ENCODE peak calls at places on chromosome X, in nine cellular contexts. One of them, this sample, is unnamed.

GRCh38 chrX:87895421-87895820 is 377.8 kb downstream of the KLHL4 start:
- DNase-seq in sigmoid colon: no peak
- DNase-seq in suprapubic skin: no peak
- DNase-seq in endothelial cell of umbilical vein: no peak
- DNase-seq in lower lobe of right lung: no peak
- DNase-seq in SK-N-SH: no peak
- DNase-seq in astrocyte: no peak
- DNase-seq in PC-3: no peak
- DNase-seq in colonic mucosa: no peak
- DNase-seq in this sample: no peak

GRCh38 chrX:102765794-102766193 is 45.3 kb downstream of the GPRASP3 start:
- DNase-seq in sigmoid colon: peak; percentile 88
- DNase-seq in suprapubic skin: no peak
- DNase-seq in endothelial cell of umbilical vein: peak; percentile 60
- DNase-seq in lower lobe of right lung: no peak
- DNase-seq in SK-N-SH: no peak
- DNase-seq in astrocyte: peak; percentile 35
- DNase-seq in PC-3: peak; percentile 45
- DNase-seq in colonic mucosa: no peak
- DNase-seq in this sample: no peak

GRCh38 chrX:116272328-116272727 is 101.8 kb downstream of the AGTR2 start:
- DNase-seq in sigmoid colon: no peak
- DNase-seq in suprapubic skin: no peak
- DNase-seq in endothelial cell of umbilical vein: peak; percentile 31
- DNase-seq in lower lobe of right lung: no peak
- DNase-seq in SK-N-SH: no peak
- DNase-seq in astrocyte: peak; percentile 96
- DNase-seq in PC-3: peak; percentile 90
- DNase-seq in colonic mucosa: no peak
- DNase-seq in this sample: no peak

GRCh38 chrX:56978172-56978571 is 17.2 kb downstream of the SPIN3 start:
- DNase-seq in sigmoid colon: no peak
- DNase-seq in suprapubic skin: no peak
- DNase-seq in endothelial cell of umbilical vein: peak; percentile 47
- DNase-seq in lower lobe of right lung: no peak
- DNase-seq in SK-N-SH: peak; percentile 39
- DNase-seq in astrocyte: peak; percentile 9
- DNase-seq in PC-3: peak; percentile 73
- DNase-seq in colonic mucosa: peak; percentile 45
- DNase-seq in this sample: no peak

GRCh38 chrX:48631376-48632090 is 34.2 kb downstream of the WDR13 start:
- DNase-seq in sigmoid colon: peak; percentile 85
- DNase-seq in suprapubic skin: peak; percentile 80
- DNase-seq in endothelial cell of umbilical vein: peak; percentile 88
- DNase-seq in lower lobe of right lung: peak; percentile 75
- DNase-seq in SK-N-SH: peak; percentile 84
- DNase-seq in astrocyte: peak; percentile 71
- DNase-seq in PC-3: peak; percentile 97
- DNase-seq in colonic mucosa: peak; percentile 86
- DNase-seq in this sample: peak; percentile 64

GRCh38 chrX:136021160-136021559 is 35.9 kb downstream of the SLC9A6 start:
- DNase-seq in sigmoid colon: no peak
- DNase-seq in suprapubic skin: no peak
- DNase-seq in endothelial cell of umbilical vein: no peak
- DNase-seq in lower lobe of right lung: no peak
- DNase-seq in SK-N-SH: no peak
- DNase-seq in astrocyte: no peak
- DNase-seq in PC-3: no peak
- DNase-seq in colonic mucosa: no peak
- DNase-seq in this sample: no peak

GRCh38 chrX:129875669-129876068 is 30.3 kb upstream of the UTP14A start:
- DNase-seq in sigmoid colon: no peak
- DNase-seq in suprapubic skin: no peak
- DNase-seq in endothelial cell of umbilical vein: no peak
- DNase-seq in lower lobe of right lung: no peak
- DNase-seq in SK-N-SH: no peak
- DNase-seq in astrocyte: peak; percentile 80
- DNase-seq in PC-3: peak; percentile 60
- DNase-seq in colonic mucosa: no peak
- DNase-seq in this sample: no peak

GRCh38 chrX:28586891-28587635 is at the start of gene IL1RAPL1:
- DNase-seq in sigmoid colon: no peak
- DNase-seq in suprapubic skin: no peak
- DNase-seq in endothelial cell of umbilical vein: peak; percentile 78
- DNase-seq in lower lobe of right lung: no peak
- DNase-seq in SK-N-SH: no peak
- DNase-seq in astrocyte: peak; percentile 78
- DNase-seq in PC-3: peak; percentile 67
- DNase-seq in colonic mucosa: no peak
- DNase-seq in this sample: no peak

GRCh38 chrX:72716766-72717165 is 2.7 kb upstream of the PHKA1 start:
- DNase-seq in sigmoid colon: no peak
- DNase-seq in suprapubic skin: no peak
- DNase-seq in endothelial cell of umbilical vein: no peak
- DNase-seq in lower lobe of right lung: no peak
- DNase-seq in SK-N-SH: no peak
- DNase-seq in astrocyte: no peak
- DNase-seq in PC-3: peak; percentile 18
- DNase-seq in colonic mucosa: no peak
- DNase-seq in this sample: no peak

GRCh38 chrX:133444952-133445831 is 29.9 kb upstream of the GPC4 start:
- DNase-seq in sigmoid colon: no peak
- DNase-seq in suprapubic skin: no peak
- DNase-seq in endothelial cell of umbilical vein: no peak
- DNase-seq in lower lobe of right lung: no peak
- DNase-seq in SK-N-SH: no peak
- DNase-seq in astrocyte: peak; percentile 28
- DNase-seq in PC-3: peak; percentile 61
- DNase-seq in colonic mucosa: peak; percentile 34
- DNase-seq in this sample: no peak

GRCh38 chrX:119695535-119696050 is 2.6 kb upstream of the SEPTIN6 start:
- DNase-seq in sigmoid colon: no peak
- DNase-seq in suprapubic skin: no peak
- DNase-seq in endothelial cell of umbilical vein: no peak
- DNase-seq in lower lobe of right lung: no peak
- DNase-seq in SK-N-SH: no peak
- DNase-seq in astrocyte: no peak
- DNase-seq in PC-3: no peak
- DNase-seq in colonic mucosa: no peak
- DNase-seq in this sample: no peak

GRCh38 chrX:1581132-1581531 is 10.3 kb upstream of the AKAP17A start:
- DNase-seq in sigmoid colon: no peak
- DNase-seq in suprapubic skin: no peak
- DNase-seq in endothelial cell of umbilical vein: peak; percentile 64
- DNase-seq in lower lobe of right lung: no peak
- DNase-seq in SK-N-SH: peak; percentile 61
- DNase-seq in astrocyte: no peak
- DNase-seq in PC-3: peak; percentile 71
- DNase-seq in colonic mucosa: peak; percentile 71
- DNase-seq in this sample: no peak

GRCh38 chrX:140151316-140151715 is 186.0 kb upstream of the CXorf66 start:
- DNase-seq in sigmoid colon: no peak
- DNase-seq in suprapubic skin: no peak
- DNase-seq in endothelial cell of umbilical vein: no peak
- DNase-seq in lower lobe of right lung: no peak
- DNase-seq in SK-N-SH: no peak
- DNase-seq in astrocyte: no peak
- DNase-seq in PC-3: peak; percentile 27
- DNase-seq in colonic mucosa: no peak
- DNase-seq in this sample: no peak

GRCh38 chrX:90040807-90041206 is 119.1 kb downstream of the TGIF2LX start:
- DNase-seq in sigmoid colon: no peak
- DNase-seq in suprapubic skin: no peak
- DNase-seq in endothelial cell of umbilical vein: no peak
- DNase-seq in lower lobe of right lung: no peak
- DNase-seq in SK-N-SH: peak; percentile 22
- DNase-seq in astrocyte: no peak
- DNase-seq in PC-3: no peak
- DNase-seq in colonic mucosa: no peak
- DNase-seq in this sample: no peak

GRCh38 chrX:49987651-49988050 is 65.3 kb downstream of the CLCN5 start:
- DNase-seq in sigmoid colon: no peak
- DNase-seq in suprapubic skin: no peak
- DNase-seq in endothelial cell of umbilical vein: no peak
- DNase-seq in lower lobe of right lung: no peak
- DNase-seq in SK-N-SH: no peak
- DNase-seq in astrocyte: no peak
- DNase-seq in PC-3: no peak
- DNase-seq in colonic mucosa: no peak
- DNase-seq in this sample: no peak

DNA sequence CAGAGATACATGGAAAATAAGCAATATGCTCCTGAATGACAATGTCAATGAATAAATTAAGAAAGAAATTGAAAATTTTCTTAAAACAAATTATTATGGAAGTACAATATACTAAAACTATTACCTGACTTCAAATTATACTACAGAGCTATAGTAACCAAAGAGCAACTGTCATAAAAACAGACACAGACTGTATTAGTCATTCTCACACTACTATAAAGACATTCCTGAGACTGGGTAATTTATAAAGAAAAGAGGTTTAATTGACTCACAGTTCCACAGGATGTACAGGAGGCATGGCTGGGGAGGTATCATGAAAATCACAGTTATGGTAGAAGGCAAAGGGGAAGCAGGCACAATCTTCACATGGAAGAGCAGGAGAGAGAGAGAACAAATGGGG is 60.0 kb upstream of the CYSLTR1 start:
- DNase-seq in sigmoid colon: no peak
- DNase-seq in suprapubic skin: no peak
- DNase-seq in endothelial cell of umbilical vein: no peak
- DNase-seq in lower lobe of right lung: no peak
- DNase-seq in SK-N-SH: no peak
- DNase-seq in astrocyte: no peak
- DNase-seq in PC-3: no peak
- DNase-seq in colonic mucosa: no peak
- DNase-seq in this sample: no peak
- TF ChIP-seq CTCF in sigmoid colon: no peak
- TF ChIP-seq CTCF in suprapubic skin: no peak
- TF ChIP-seq CTCF in endothelial cell of umbilical vein: no peak
- TF ChIP-seq CTCF in lower lobe of right lung: no peak
- TF ChIP-seq CTCF in SK-N-SH: no peak
- TF ChIP-seq CTCF in astrocyte: no peak
- TF ChIP-seq CTCF in PC-3: no peak
- TF ChIP-seq CTCF in colonic mucosa: no peak
- TF ChIP-seq CTCF in this sample: no peak

GRCh38 chrX:41121766-41122165 is 36.5 kb downstream of the USP9X start:
- DNase-seq in sigmoid colon: no peak
- DNase-seq in suprapubic skin: no peak
- DNase-seq in endothelial cell of umbilical vein: no peak
- DNase-seq in lower lobe of right lung: no peak
- DNase-seq in SK-N-SH: no peak
- DNase-seq in astrocyte: no peak
- DNase-seq in PC-3: no peak
- DNase-seq in colonic mucosa: no peak
- DNase-seq in this sample: no peak

GRCh38 chrX:41116948-41117347 is 31.7 kb downstream of the USP9X start:
- DNase-seq in sigmoid colon: no peak
- DNase-seq in suprapubic skin: no peak
- DNase-seq in endothelial cell of umbilical vein: no peak
- DNase-seq in lower lobe of right lung: no peak
- DNase-seq in SK-N-SH: no peak
- DNase-seq in astrocyte: no peak
- DNase-seq in PC-3: peak; percentile 4
- DNase-seq in colonic mucosa: no peak
- DNase-seq in this sample: no peak

GRCh38 chrX:41118156-41118555 is 32.9 kb downstream of the USP9X start:
- DNase-seq in sigmoid colon: no peak
- DNase-seq in suprapubic skin: no peak
- DNase-seq in endothelial cell of umbilical vein: no peak
- DNase-seq in lower lobe of right lung: no peak
- DNase-seq in SK-N-SH: no peak
- DNase-seq in astrocyte: no peak
- DNase-seq in PC-3: no peak
- DNase-seq in colonic mucosa: no peak
- DNase-seq in this sample: no peak

GRCh38 chrX:41122664-41123257 is 37.5 kb downstream of the USP9X start:
- DNase-seq in sigmoid colon: no peak
- DNase-seq in suprapubic skin: no peak
- DNase-seq in endothelial cell of umbilical vein: no peak
- DNase-seq in lower lobe of right lung: no peak
- DNase-seq in SK-N-SH: peak; percentile 13
- DNase-seq in astrocyte: no peak
- DNase-seq in PC-3: no peak
- DNase-seq in colonic mucosa: no peak
- DNase-seq in this sample: no peak

GRCh38 chrX:41119803-41120202 is 34.6 kb downstream of the USP9X start:
- DNase-seq in sigmoid colon: no peak
- DNase-seq in suprapubic skin: no peak
- DNase-seq in endothelial cell of umbilical vein: no peak
- DNase-seq in lower lobe of right lung: no peak
- DNase-seq in SK-N-SH: no peak
- DNase-seq in astrocyte: no peak
- DNase-seq in PC-3: no peak
- DNase-seq in colonic mucosa: no peak
- DNase-seq in this sample: no peak
- H3K4me1 ChIP-seq in sigmoid colon: peaks cover 23% of the 10 kb centered on the region
- H3K4me1 ChIP-seq in suprapubic skin: peaks cover 23% of the 10 kb centered on the region
- H3K4me1 ChIP-seq in endothelial cell of umbilical vein: peaks cover 4% of the 10 kb centered on the region
- H3K4me1 ChIP-seq in lower lobe of right lung: peaks cover 32% of the 10 kb centered on the region
- H3K4me1 ChIP-seq in SK-N-SH: peaks cover 6% of the 10 kb centered on the region
- H3K4me1 ChIP-seq in astrocyte: no peaks in the 10 kb centered on the region
- H3K4me1 ChIP-seq in PC-3: peaks cover 19% of the 10 kb centered on the region
- H3K4me1 ChIP-seq in colonic mucosa: no peaks in the 10 kb centered on the region
- H3K4me1 ChIP-seq in this sample: no peaks in the 10 kb centered on the region

GRCh38 chrX:44265559-44265958 is 77.9 kb downstream of the EFHC2 start:
- DNase-seq in sigmoid colon: no peak
- DNase-seq in suprapubic skin: no peak
- DNase-seq in endothelial cell of umbilical vein: no peak
- DNase-seq in lower lobe of right lung: no peak
- DNase-seq in SK-N-SH: no peak
- DNase-seq in astrocyte: no peak
- DNase-seq in PC-3: no peak
- DNase-seq in colonic mucosa: no peak
- DNase-seq in this sample: no peak
- TF ChIP-seq CTCF in sigmoid colon: no peak
- TF ChIP-seq CTCF in suprapubic skin: no peak
- TF ChIP-seq CTCF in endothelial cell of umbilical vein: no peak
- TF ChIP-seq CTCF in lower lobe of right lung: no peak
- TF ChIP-seq CTCF in SK-N-SH: no peak
- TF ChIP-seq CTCF in astrocyte: no peak
- TF ChIP-seq CTCF in PC-3: no peak
- TF ChIP-seq CTCF in colonic mucosa: no peak
- TF ChIP-seq CTCF in this sample: no peak

GRCh38 chrX:23902419-23902818 is 5.3 kb downstream of the APOO start:
- DNase-seq in sigmoid colon: no peak
- DNase-seq in suprapubic skin: no peak
- DNase-seq in endothelial cell of umbilical vein: peak; percentile 83
- DNase-seq in lower lobe of right lung: no peak
- DNase-seq in SK-N-SH: peak; percentile 53
- DNase-seq in astrocyte: peak; percentile 30
- DNase-seq in PC-3: peak; percentile 84
- DNase-seq in colonic mucosa: no peak
- DNase-seq in this sample: no peak
- H3K4me1 ChIP-seq in sigmoid colon: no peaks in the 10 kb centered on the region
- H3K4me1 ChIP-seq in suprapubic skin: peaks cover 36% of the 10 kb centered on the region
- H3K4me1 ChIP-seq in endothelial cell of umbilical vein: peaks cover 42% of the 10 kb centered on the region
- H3K4me1 ChIP-seq in lower lobe of right lung: peaks cover 18% of the 10 kb centered on the region
- H3K4me1 ChIP-seq in SK-N-SH: peaks cover 3% of the 10 kb centered on the region
- H3K4me1 ChIP-seq in astrocyte: peaks cover 26% of the 10 kb centered on the region
- H3K4me1 ChIP-seq in PC-3: peaks cover 55% of the 10 kb centered on the region
- H3K4me1 ChIP-seq in colonic mucosa: no peaks in the 10 kb centered on the region
- H3K4me1 ChIP-seq in this sample: no peaks in the 10 kb centered on the region